ENCODE peak calls at places on chromosomes 12 and 14, in nine cellular contexts. E is body of pancreas, R is transverse colon, F is NB4, G is A549, L is heart left ventricle, H is breast epithelium, U is Peyer's patch, P is H54. T is an unnamed sample.

GRCh38 chr14:39016733-39017095 is 86.3 kb downstream of the SEC23A start:
- DNase-seq in E (no peak), R (no peak), F (no peak), G (no peak), L (no peak), H (no peak), U (no peak), P (no peak), T (no peak)

GRCh38 chr14:97640031-97640430 is 842.8 kb downstream of the VRK1 start:
- DNase-seq in E (no peak), R (no peak), F (no peak), G (no peak), L (no peak), H (no peak), U (no peak), P (no peak), T (no peak)

GRCh38 chr12:106910202-106910601 is 45.5 kb upstream of the TMEM263 start:
- DNase-seq in E (no peak), R (no peak), F (peak), G (no peak), L (no peak), H (no peak), U (no peak), P (no peak), T (no peak)

GRCh38 chr14:76768201-76768656 is 7.0 kb downstream of the VASH1 start:
- DNase-seq in E (no peak), R (peak), F (peak), G (no peak), L (peak), H (no peak), U (peak), P (no peak), T (peak)

GRCh38 chr14:52802597-52802996 is 11.2 kb upstream of the GNPNAT1 start:
- DNase-seq in E (no peak), R (no peak), F (no peak), G (peak), L (no peak), H (no peak), U (no peak), P (no peak), T (no peak)

GRCh38 chr12:4962539-4963486 is 53.1 kb downstream of the KCNA1 start:
- DNase-seq in E (no peak), R (no peak), F (peak), G (no peak), L (no peak), H (no peak), U (no peak), P (peak), T (no peak)

GRCh38 chr12:45369065-45369464 is 153.2 kb downstream of the ANO6 start:
- DNase-seq in E (no peak), R (no peak), F (peak), G (peak), L (no peak), H (no peak), U (peak), P (peak), T (no peak)

GRCh38 chr12:70196732-70197361 is 46.4 kb upstream of the CNOT2 start:
- DNase-seq in E (no peak), R (no peak), F (no peak), G (no peak), L (no peak), H (no peak), U (no peak), P (no peak), T (no peak)

GRCh38 chr12:15712823-15713663 is 76.1 kb downstream of the EPS8 start:
- DNase-seq in E (peak), R (peak), F (no peak), G (peak), L (peak), H (no peak), U (peak), P (no peak), T (no peak)

GRCh38 chr12:32419520-32419960 is 20.2 kb downstream of the FGD4 start:
- DNase-seq in E (no peak), R (no peak), F (peak), G (no peak), L (no peak), H (no peak), U (no peak), P (no peak), T (peak)

GRCh38 chr12:116495260-116495659 is 63.9 kb upstream of the MAP1LC3B2 start:
- DNase-seq in E (no peak), R (no peak), F (no peak), G (peak), L (no peak), H (peak), U (no peak), P (peak), T (no peak)

GRCh38 chr14:35384386-35385041 is 20.0 kb downstream of the NFKBIA start:
- DNase-seq in E (peak), R (peak), F (no peak), G (peak), L (peak), H (no peak), U (peak), P (peak), T (no peak)

GRCh38 chr12:89999699-90000505 is 291.3 kb upstream of the ATP2B1 start:
- DNase-seq in E (no peak), R (no peak), F (no peak), G (no peak), L (no peak), H (no peak), U (no peak), P (no peak), T (no peak)

GRCh38 chr14:88242426-88242825 is 80.6 kb downstream of the KCNK10 start:
- DNase-seq in E (no peak), R (no peak), F (no peak), G (no peak), L (no peak), H (no peak), U (no peak), P (no peak), T (no peak)

GRCh38 chr12:92541024-92541423 is 161.8 kb upstream of the PLEKHG7 start:
- DNase-seq in E (no peak), R (no peak), F (peak), G (no peak), L (no peak), H (no peak), U (no peak), P (no peak), T (no peak)

GRCh38 chr12:39772708-39773665 is 153.4 kb upstream of the ABCD2 start:
- DNase-seq in E (no peak), R (no peak), F (no peak), G (no peak), L (no peak), H (no peak), U (no peak), P (no peak), T (no peak)

GRCh38 chr12:26109343-26109841 is 15.4 kb downstream of the BHLHE41 start:
- DNase-seq in E (peak), R (no peak), F (no peak), G (no peak), L (peak), H (no peak), U (no peak), P (no peak), T (no peak)

GRCh38 chr12:117112268-117112595 is 13.0 kb upstream of the TESC start:
- DNase-seq in E (no peak), R (no peak), F (no peak), G (no peak), L (no peak), H (no peak), U (no peak), P (no peak), T (no peak)

GRCh38 chr12:49882248-49882850 is 21.4 kb downstream of the FAIM2 start:
- DNase-seq in E (no peak), R (no peak), F (no peak), G (no peak), L (peak), H (no peak), U (no peak), P (no peak), T (no peak)

GRCh38 chr12:30010071-30011052 is 226.6 kb upstream of the TMTC1 start:
- DNase-seq in E (no peak), R (no peak), F (no peak), G (no peak), L (no peak), H (no peak), U (no peak), P (no peak), T (no peak)

GRCh38 chr14:67331368-67332125 is 28.1 kb downstream of the ATP6V1D start:
- DNase-seq in E (no peak), R (no peak), F (no peak), G (no peak), L (no peak), H (no peak), U (no peak), P (no peak), T (no peak)

GRCh38 chr12:132121283-132121682 is 22.8 kb downstream of the DDX51 start:
- DNase-seq in E (no peak), R (no peak), F (no peak), G (no peak), L (no peak), H (no peak), U (no peak), P (no peak), T (no peak)

GRCh38 chr14:27392153-27392552 is 794.3 kb upstream of the NOVA1 start:
- DNase-seq in E (no peak), R (no peak), F (no peak), G (no peak), L (no peak), H (no peak), U (no peak), P (no peak), T (no peak)

GRCh38 chr12:111753144-111753881 is 13.4 kb upstream of the ALDH2 start:
- DNase-seq in E (peak), R (peak), F (peak), G (peak), L (peak), H (peak), U (peak), P (peak), T (peak)

GRCh38 chr12:39490500-39491276 is 47.8 kb upstream of the KIF21A start:
- DNase-seq in E (no peak), R (no peak), F (no peak), G (peak), L (no peak), H (no peak), U (no peak), P (peak), T (no peak)

DNA sequence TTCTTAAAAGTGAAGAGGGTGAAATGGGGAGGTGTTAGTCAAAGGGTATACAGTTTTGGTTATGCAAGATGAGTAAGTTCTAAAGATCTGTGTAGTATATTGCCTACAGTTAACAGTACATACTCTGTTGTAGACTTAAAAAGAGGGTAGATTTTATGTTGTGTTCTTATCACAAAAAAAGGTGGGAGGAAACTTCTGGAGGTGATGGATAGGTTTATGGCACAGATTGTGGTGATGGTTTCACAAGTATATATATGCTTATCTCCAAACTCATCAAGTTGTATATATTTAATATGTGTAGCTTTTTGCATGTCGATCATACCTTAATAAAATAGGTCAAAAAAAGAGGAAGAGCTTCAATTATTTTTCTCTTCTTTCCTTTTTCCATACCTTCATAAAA is 64.0 kb downstream of the PDE3A start:
- DNase-seq in E (no peak), R (no peak), F (no peak), G (no peak), L (no peak), H (no peak), U (no peak), P (no peak), T (no peak)
- TF ChIP-seq POLR2A in E (no peak), R (no peak), F (no peak), G (no peak), L (no peak), H (no peak), U (no peak), P (no peak), T (no peak)

GRCh38 chr12:10395390-10395998 is 5.7 kb upstream of the KLRK1 start:
- DNase-seq in E (peak), R (peak), F (peak), G (peak), L (peak), H (no peak), U (no peak), P (peak), T (no peak)
- TF ChIP-seq POLR2A in E (no peak), R (peak), F (no peak), G (no peak), L (no peak), H (no peak), U (no peak), P (no peak), T (no peak)

GRCh38 chr14:22580604-22581003 is 8.4 kb downstream of the DAD1 start:
- DNase-seq in E (no peak), R (no peak), F (no peak), G (no peak), L (no peak), H (no peak), U (no peak), P (no peak), T (peak)
- TF ChIP-seq POLR2A in E (no peak), R (no peak), F (no peak), G (no peak), L (no peak), H (no peak), U (no peak), P (no peak), T (no peak)

GRCh38 chr12:110124184-110124995 is at the start of gene IFT81:
- DNase-seq in E (peak), R (peak), F (peak), G (peak), L (peak), H (peak), U (peak), P (peak), T (peak)
- TF ChIP-seq POLR2A in E (no peak), R (peak), F (no peak), G (no peak), L (no peak), H (peak), U (no peak), P (peak), T (peak)

GRCh38 chr14:103869406-103870143 is 22.2 kb upstream of the PPP1R13B start:
- DNase-seq in E (no peak), R (no peak), F (no peak), G (no peak), L (peak), H (no peak), U (no peak), P (no peak), T (no peak)

GRCh38 chr14:103870144-103870876 is 22.9 kb upstream of the PPP1R13B start:
- DNase-seq in E (no peak), R (no peak), F (no peak), G (no peak), L (peak), H (no peak), U (no peak), P (no peak), T (no peak)

GRCh38 chr14:103870891-103871595 is 23.7 kb upstream of the PPP1R13B start:
- DNase-seq in E (no peak), R (no peak), F (no peak), G (no peak), L (no peak), H (no peak), U (no peak), P (no peak), T (no peak)

GRCh38 chr14:103872492-103873113 is 25.2 kb upstream of the PPP1R13B start:
- DNase-seq in E (no peak), R (no peak), F (no peak), G (no peak), L (no peak), H (no peak), U (no peak), P (no peak), T (no peak)

DNA sequence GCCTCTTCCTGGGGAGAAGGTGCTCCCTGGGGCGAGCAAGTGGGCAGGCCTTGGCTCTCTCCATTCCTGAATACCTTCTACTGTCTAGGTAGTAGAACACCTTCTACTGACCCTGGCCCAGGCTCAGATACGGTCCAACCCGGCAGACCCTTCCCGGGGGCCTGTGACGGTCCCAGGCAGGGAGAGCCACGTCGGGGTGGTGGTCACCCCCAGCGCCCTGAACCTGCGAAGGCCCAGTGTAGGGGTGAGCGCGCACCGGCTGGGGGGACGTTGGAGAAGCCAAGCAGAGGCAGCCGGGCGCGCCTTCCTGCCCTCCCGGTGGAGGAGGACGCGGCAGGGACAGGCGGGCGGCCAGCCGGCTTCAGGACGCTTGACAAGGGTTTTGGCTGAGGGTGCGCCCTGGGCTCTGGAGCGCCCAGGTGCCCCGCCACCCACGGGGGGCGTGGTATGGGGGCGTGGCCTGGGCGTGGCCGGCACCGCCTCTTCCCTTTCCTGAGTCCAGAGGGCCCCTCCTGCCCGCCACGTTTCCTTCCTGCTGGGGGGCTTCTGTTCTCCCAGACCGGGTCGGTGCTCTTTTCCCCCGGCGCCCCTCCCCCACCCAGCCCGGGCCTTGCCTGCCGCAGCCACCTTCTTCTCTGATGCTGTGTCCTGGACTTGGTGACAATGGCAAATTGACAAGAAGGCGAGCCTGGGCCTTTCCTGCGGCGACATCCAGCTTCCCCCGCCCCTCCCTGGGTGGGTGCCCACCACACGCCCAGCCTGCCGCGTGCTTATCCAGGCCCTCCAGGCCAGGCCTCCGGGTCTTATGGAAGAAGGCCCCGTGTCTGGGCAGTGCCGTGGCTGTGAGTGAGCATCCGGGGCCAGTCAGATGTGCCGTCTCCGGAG is 24.5 kb upstream of the PPP1R13B start:
- DNase-seq in E (peak), R (peak), F (no peak), G (no peak), L (peak), H (no peak), U (peak), P (no peak), T (peak)
- TF ChIP-seq POLR2A in E (no peak), R (peak), F (no peak), G (no peak), L (no peak), H (no peak), U (peak), P (no peak), T (no peak)

DNA sequence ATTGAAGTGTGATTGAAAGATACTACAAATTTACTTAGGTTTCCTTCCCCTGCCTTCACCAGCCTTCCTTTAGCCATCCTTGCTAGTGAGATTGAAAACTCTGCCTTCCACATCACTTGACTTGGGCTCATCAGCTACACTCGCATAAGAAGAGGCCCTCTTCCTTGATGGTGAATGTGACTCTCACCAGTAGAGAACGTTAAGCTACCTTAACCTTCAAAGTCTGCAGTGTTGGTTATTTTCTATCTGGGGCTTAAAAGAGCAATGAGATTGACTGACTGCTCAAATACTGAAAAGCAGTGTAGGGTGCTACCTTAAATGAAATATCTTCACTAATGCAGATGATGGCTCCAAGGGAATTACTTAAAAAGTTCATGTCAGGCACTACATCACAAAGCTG is 271.8 kb downstream of the EGLN3 start:
- DNase-seq in E (no peak), R (no peak), F (no peak), G (no peak), L (no peak), H (no peak), U (no peak), P (no peak), T (no peak)
- TF ChIP-seq POLR2A in E (no peak), R (no peak), F (no peak), G (no peak), L (no peak), H (no peak), U (no peak), P (no peak), T (no peak)

GRCh38 chr12:6764011-6764828 is 1.9 kb upstream of the PTMS start:
- DNase-seq in E (peak), R (peak), F (peak), G (peak), L (peak), H (peak), U (peak), P (peak), T (peak)
- TF ChIP-seq POLR2A in E (no peak), R (no peak), F (no peak), G (peak), L (no peak), H (peak), U (no peak), P (peak), T (no peak)